ENCODE peak calls at places on chromosomes 16 and 17, in eight cellular contexts. S is KG1, F is ascending aorta, Z is lower leg skin, A is SIG-M5, P is uterus, H is HEK293T, Y is NT2/D1. U is an unnamed sample.

GRCh38 chr16:84560269-84560668 is 55.8 kb upstream of the MEAK7 start:
- DNase-seq in F (no peak), Z (no peak), A (no peak), S (no peak), Y (no peak), H (no peak), P (no peak), U (no peak)

GRCh38 chr16:89104303-89104702 is 10.7 kb downstream of the ACSF3 start:
- DNase-seq in Y (no peak), S (no peak), F (no peak), A (no peak), Z (no peak), P (no peak), H (no peak), U (no peak)

GRCh38 chr17:70172449-70172848 is 3.1 kb downstream of the KCNJ2 start:
- DNase-seq in Y (no peak), Z (no peak), F (no peak), S (no peak), A (no peak), H (no peak), P (no peak), U (no peak)

GRCh38 chr17:310111-311010 is 42.2 kb downstream of the RPH3AL start:
- DNase-seq in Y (no peak), P (no peak), H (no peak), Z (no peak), S (no peak), A (no peak), F (no peak), U (no peak)

GRCh38 chr16:51701025-51701424 is 550.0 kb upstream of the SALL1 start:
- DNase-seq in H (no peak), F (no peak), P (no peak), S (no peak), Y (no peak), A (no peak), Z (no peak), U (no peak)

GRCh38 chr16:57141822-57142631 is 43.8 kb downstream of the PSME3IP1 start:
- DNase-seq in P (no peak), A (no peak), Z (no peak), S (peak), F (no peak), Y (no peak), H (no peak), U (no peak)

GRCh38 chr16:58487566-58488351 is 12.2 kb upstream of the NDRG4 start:
- DNase-seq in F (peak), Z (peak), H (peak), Y (peak), S (no peak), P (peak), A (no peak), U (peak)

GRCh38 chr16:27841061-27841801 is 222.3 kb downstream of the GSG1L start:
- DNase-seq in Z (no peak), H (no peak), Y (no peak), F (no peak), P (no peak), A (no peak), S (no peak), U (no peak)

GRCh38 chr17:67015001-67015400 is 29.4 kb upstream of the CACNG1 start:
- DNase-seq in P (no peak), S (no peak), H (no peak), A (no peak), Y (no peak), Z (no peak), F (no peak), U (no peak)

GRCh38 chr16:66357523-66357928 is 9.0 kb upstream of the CDH5 start:
- DNase-seq in Y (peak), A (no peak), F (peak), Z (peak), P (peak), S (peak), H (peak), U (peak)

GRCh38 chr17:66088173-66088572 is 103.8 kb downstream of the CEP112 start:
- DNase-seq in H (no peak), F (no peak), S (no peak), A (no peak), P (no peak), Y (no peak), Z (no peak), U (no peak)

GRCh38 chr16:51012396-51012795 is 138.7 kb downstream of the SALL1 start:
- DNase-seq in H (no peak), Y (no peak), S (no peak), A (no peak), P (no peak), F (no peak), Z (no peak), U (no peak)

GRCh38 chr17:35372846-35373531 is 432 bp downstream of the SLFN11 start:
- DNase-seq in Z (no peak), P (peak), F (no peak), Y (no peak), H (no peak), A (no peak), S (peak), U (peak)

GRCh38 chr16:85798901-85799496 is 345 bp downstream of the EMC8 start:
- DNase-seq in Z (no peak), P (no peak), F (no peak), S (no peak), Y (no peak), H (peak), A (no peak), U (no peak)

GRCh38 chr16:1288813-1289479 is 20.5 kb upstream of the UBE2I start:
- DNase-seq in A (no peak), S (no peak), Z (no peak), H (no peak), Y (no peak), F (no peak), P (no peak), U (no peak)

GRCh38 chr17:77417575-77417974 is 276.8 kb downstream of the SEC14L1 start:
- DNase-seq in Y (no peak), P (no peak), F (no peak), Z (no peak), A (no peak), H (no peak), S (no peak), U (no peak)

GRCh38 chr17:39576187-39576586 is 31.5 kb downstream of the NEUROD2 start:
- DNase-seq in P (no peak), S (no peak), H (peak), Z (no peak), F (no peak), A (no peak), Y (no peak), U (no peak)

GRCh38 chr17:27577124-27577761 is 53.7 kb upstream of the LGALS9 start:
- DNase-seq in F (no peak), A (no peak), Y (no peak), Z (no peak), H (no peak), P (no peak), S (no peak), U (no peak)

GRCh38 chr16:55563797-55564196 is 2.7 kb upstream of the CAPNS2 start:
- DNase-seq in H (no peak), P (no peak), Z (no peak), F (no peak), Y (no peak), A (no peak), S (no peak), U (no peak)

GRCh38 chr17:7856081-7856791 is 1.1 kb downstream of the NAA38 start:
- DNase-seq in A (no peak), Z (no peak), F (no peak), S (peak), Y (no peak), P (peak), H (no peak), U (no peak)

GRCh38 chr17:28174352-28175046 is 132.0 kb downstream of the NLK start:
- DNase-seq in A (no peak), Y (no peak), Z (no peak), F (no peak), H (no peak), P (no peak), S (peak), U (no peak)

GRCh38 chr17:76791053-76791980 is 53.4 kb downstream of the MFSD11 start:
- DNase-seq in Y (no peak), H (no peak), Z (no peak), A (no peak), S (peak), F (no peak), P (peak), U (peak)

GRCh38 chr17:42407289-42407836 is 15.7 kb downstream of the CAVIN1 start:
- DNase-seq in Y (no peak), A (no peak), P (peak), Z (peak), S (no peak), H (peak), F (peak), U (peak)

GRCh38 chr16:48617711-48618148 is 7.8 kb upstream of the N4BP1 start:
- DNase-seq in Z (no peak), Y (no peak), P (no peak), S (no peak), H (no peak), A (no peak), F (no peak), U (no peak)

GRCh38 chr16:61936522-61936921 is 99.7 kb downstream of the CDH8 start:
- DNase-seq in Y (no peak), P (no peak), S (no peak), Z (no peak), H (no peak), A (no peak), F (no peak), U (no peak)

GRCh38 chr17:263773-264172 is 82.3 kb upstream of the DOC2B start:
- DNase-seq in F (peak), P (peak), Y (no peak), H (no peak), A (no peak), S (no peak), Z (no peak), U (no peak)

GRCh38 chr16:74304835-74305176 is 8.2 kb downstream of the PSMD7 start:
- DNase-seq in P (no peak), H (no peak), Z (no peak), F (no peak), S (no peak), A (no peak), Y (no peak), U (no peak)

GRCh38 chr17:40491486-40491885 is 9.9 kb downstream of the TNS4 start:
- DNase-seq in Y (no peak), A (no peak), F (no peak), Z (no peak), H (no peak), P (no peak), S (no peak), U (no peak)

GRCh38 chr16:73010150-73010676 is 37.7 kb downstream of the ZFHX3 start:
- DNase-seq in F (peak), Z (no peak), Y (no peak), A (no peak), S (no peak), H (no peak), P (no peak), U (no peak)

GRCh38 chr17:41522301-41523224 is 3.9 kb upstream of the KRT15 start:
- DNase-seq in S (no peak), Y (no peak), H (no peak), Z (no peak), A (no peak), F (no peak), P (no peak), U (no peak)

GRCh38 chr17:27870345-27870744 is 22.8 kb downstream of the LYRM9 start:
- DNase-seq in A (no peak), F (no peak), S (no peak), Z (no peak), P (no peak), H (no peak), Y (no peak), U (no peak)

GRCh38 chr17:7479389-7480192 is at the start of gene ZBTB4:
- DNase-seq in P (peak), Z (no peak), Y (no peak), F (peak), H (peak), A (no peak), S (no peak), U (no peak)

GRCh38 chr17:40886090-40886489 is 1.0 kb upstream of the KRT20 start:
- DNase-seq in S (no peak), Z (no peak), P (no peak), Y (no peak), A (no peak), F (no peak), H (no peak), U (no peak)

GRCh38 chr16:1152123-1152638 is 725 bp upstream of the CACNA1H start:
- DNase-seq in Z (no peak), Y (no peak), P (no peak), F (no peak), S (no peak), H (peak), A (no peak), U (no peak)

U was measured in AML-193.